ENCODE peak calls at places on chromosome 1, in four cellular contexts. J is tibial nerve, R is IMR-90, I is right lobe of liver. Y is an unnamed sample.

GRCh38 chr1:197486948-197487347 is 218.9 kb downstream of the CRB1 start:
- DNase-seq in J (no peak), I (no peak), R (peak; percentile 18), Y (no peak)

GRCh38 chr1:175933801-175934200 is 190.4 kb upstream of the TNR start:
- DNase-seq in I (no peak), R (peak; percentile 60), J (no peak), Y (no peak)

GRCh38 chr1:37035828-37036666 is 1.7 kb upstream of the GRIK3 start:
- DNase-seq in J (no peak), I (no peak), R (no peak), Y (peak; percentile 72)

GRCh38 chr1:162224267-162224666 is 152.4 kb downstream of the SPATA46 start:
- DNase-seq in I (no peak), R (no peak), J (no peak), Y (no peak)

GRCh38 chr1:225422033-225422605 is 5.7 kb downstream of the LBR start:
- DNase-seq in I (no peak), J (no peak), R (no peak), Y (no peak)

GRCh38 chr1:54297596-54298283 is 97.8 kb downstream of the MRPL37 start:
- DNase-seq in I (no peak), R (no peak), J (no peak), Y (no peak)

GRCh38 chr1:192476802-192477298 is 98.7 kb upstream of the RGS1 start:
- DNase-seq in I (no peak), J (no peak), R (peak; percentile 69), Y (peak; percentile 36)

GRCh38 chr1:147177611-147178370 is 5.5 kb upstream of the PRKAB2 start:
- DNase-seq in J (no peak), I (no peak), R (peak; percentile 73), Y (no peak)

GRCh38 chr1:21857142-21857839 is 45.2 kb downstream of the LDLRAD2 start:
- DNase-seq in J (no peak), I (no peak), R (no peak), Y (peak; percentile 91)

GRCh38 chr1:236025836-236026235 is 39.1 kb downstream of the NID1 start:
- DNase-seq in J (no peak), I (no peak), R (no peak), Y (no peak)

GRCh38 chr1:109231085-109231484 is 17.4 kb downstream of the SARS1 start:
- DNase-seq in R (no peak), J (no peak), I (no peak), Y (no peak)

GRCh38 chr1:58922302-58923089 is 138.6 kb upstream of the JUN start:
- DNase-seq in I (peak; percentile 60), J (peak; percentile 38), R (peak; percentile 44), Y (no peak)

GRCh38 chr1:8984990-8985389 is 39.3 kb downstream of the CA6 start:
- DNase-seq in I (no peak), J (no peak), R (no peak), Y (no peak)

DNA sequence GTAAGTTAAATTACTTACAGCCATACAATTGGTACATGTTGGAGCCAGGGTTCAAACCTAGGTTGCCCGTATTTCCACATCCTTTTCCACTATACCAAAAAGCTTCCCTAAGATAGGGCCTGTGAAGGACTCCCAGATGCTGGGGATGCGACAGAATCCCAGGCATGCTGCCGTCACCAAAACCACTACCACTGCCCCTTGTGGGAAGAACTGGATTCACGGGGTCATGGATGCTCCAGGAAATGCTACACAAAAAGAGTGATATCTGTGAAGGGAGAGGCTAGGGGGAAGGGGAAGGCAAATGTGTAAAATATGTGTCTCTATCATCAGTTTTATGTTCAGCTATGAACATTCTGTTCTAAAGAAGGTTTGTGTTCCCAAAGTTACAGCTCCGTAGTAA is 133.9 kb upstream of the IVNS1ABP start:
- DNase-seq in J (no peak), I (no peak), R (no peak), Y (no peak)
- TF ChIP-seq CTCF in J (no peak), I (no peak), R (no peak), Y (no peak)

GRCh38 chr1:231420959-231421615 is 1.0 kb downstream of the EGLN1 start:
- DNase-seq in R (peak; percentile 48), J (no peak), I (peak; percentile 65), Y (peak; percentile 75)
- TF ChIP-seq POLR2A in R (no peak), J (no peak), I (no peak), Y (no peak)

GRCh38 chr1:41515778-41516167 is 31.3 kb upstream of the EDN2 start:
- DNase-seq in J (no peak), I (no peak), R (no peak), Y (no peak)
- TF ChIP-seq CTCF in J (no peak), I (no peak), R (no peak), Y (no peak)

GRCh38 chr1:1231400-1232223 is at the start of gene SDF4:
- DNase-seq in J (peak; percentile 93), R (peak; percentile 95), I (peak; percentile 97), Y (peak; percentile 97)
- TF ChIP-seq POLR2A in J (no peak), R (peak; percentile 93), I (peak; percentile 68), Y (peak; percentile 69)

DNA sequence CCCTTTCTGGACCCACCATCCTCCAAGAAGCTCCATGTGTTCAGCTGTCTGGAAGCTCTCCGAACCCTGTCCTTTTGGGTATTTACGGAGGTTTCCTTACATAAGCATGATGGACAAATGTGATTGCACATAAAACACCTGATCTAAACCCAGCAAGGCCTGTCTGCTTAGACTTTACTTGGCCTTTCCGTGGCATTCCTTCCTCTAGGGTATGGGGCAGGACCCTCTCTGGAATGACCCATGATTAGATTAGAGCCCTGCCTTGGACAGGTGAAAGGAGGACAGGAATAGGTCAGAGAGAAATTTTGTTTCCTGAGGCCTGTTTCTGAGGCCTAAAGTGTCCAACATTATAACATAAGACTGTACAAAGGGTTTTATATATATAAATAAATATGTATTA is 16.9 kb downstream of the PTPRU start:
- DNase-seq in I (no peak), R (no peak), J (no peak), Y (no peak)
- TF ChIP-seq CTCF in I (no peak), R (no peak), J (no peak), Y (no peak)

GRCh38 chr1:84996846-84997666 is at the start of gene MCOLN2:
- DNase-seq in I (peak; percentile 60), J (no peak), R (peak; percentile 1), Y (peak; percentile 21)
- TF ChIP-seq POLR2A in I (no peak), J (peak; percentile 46), R (no peak), Y (no peak)

GRCh38 chr1:95467036-95467435 is 233.0 kb downstream of the RWDD3 start:
- DNase-seq in I (no peak), R (no peak), J (no peak), Y (no peak)
- TF ChIP-seq CTCF in I (peak; percentile 16), R (peak; percentile 25), J (no peak), Y (no peak)

DNA sequence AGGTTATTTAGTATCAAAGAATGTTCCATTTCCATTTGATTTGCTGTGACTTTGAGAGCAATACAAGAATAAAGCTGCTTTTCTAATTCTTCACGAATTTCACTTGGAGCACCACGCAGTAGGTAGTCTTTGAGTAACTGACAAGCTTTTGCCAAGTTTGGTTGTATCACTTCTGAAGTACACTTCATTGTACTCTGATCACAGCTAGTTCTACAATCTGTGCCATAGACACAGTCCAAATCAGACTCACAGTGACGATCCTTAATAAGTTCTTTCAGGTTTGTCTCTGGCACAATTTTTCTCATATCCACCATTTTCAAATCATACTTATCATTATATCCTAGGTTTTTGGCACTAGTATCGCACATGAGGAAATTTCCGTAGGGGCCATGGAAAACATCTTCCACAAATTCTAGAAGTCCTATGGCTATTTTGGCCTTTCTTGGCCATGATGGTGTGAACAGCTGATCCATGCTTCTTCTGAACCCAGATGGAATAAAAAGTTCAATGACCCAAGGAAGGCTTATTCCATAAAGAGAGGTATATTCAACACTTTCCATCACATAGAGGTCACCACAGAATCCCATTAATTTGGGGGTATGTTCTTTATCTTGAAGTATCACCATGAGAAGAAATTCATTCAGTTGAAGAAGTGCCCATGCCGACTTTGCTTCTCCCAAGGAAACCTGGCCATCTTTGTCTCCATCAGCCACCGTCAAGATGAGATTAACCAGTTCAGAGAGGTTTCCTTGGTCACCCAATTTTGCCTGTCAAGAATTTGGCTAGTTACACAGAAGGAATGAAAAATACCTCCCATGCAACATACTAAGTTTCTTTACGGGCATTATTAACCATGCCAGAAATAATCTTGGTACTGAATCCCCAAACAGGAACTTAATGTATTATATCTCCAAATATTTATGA is 11.9 kb downstream of the RPL5 start:
- DNase-seq in I (no peak), J (no peak), R (no peak), Y (no peak)
- TF ChIP-seq POLR2A in I (no peak), J (no peak), R (no peak), Y (no peak)

Y was measured in NB4.